ENCODE peak calls at places on chromosomes 1 and 21, in nine cellular contexts. One of them, this sample, is unnamed.

GRCh38 chr1:39255212-39255611 is 50.7 kb downstream of the MACF1 start:
- DNase-seq in PC-9: no peak
- DNase-seq in cardiac fibroblast: peak
- DNase-seq in astrocyte of the spinal cord: no peak
- DNase-seq in tibial nerve: no peak
- DNase-seq in DND-41: no peak
- DNase-seq in mucosa of descending colon: no peak
- DNase-seq in progenitor cell of endocrine pancreas: no peak
- DNase-seq in AG10803: peak
- DNase-seq in this sample: no peak

GRCh38 chr1:51569284-51570062 is 47.4 kb upstream of the OSBPL9 start:
- DNase-seq in AG10803: peak
- DNase-seq in cardiac fibroblast: peak
- DNase-seq in DND-41: peak
- DNase-seq in astrocyte of the spinal cord: peak
- DNase-seq in progenitor cell of endocrine pancreas: no peak
- DNase-seq in PC-9: peak
- DNase-seq in tibial nerve: no peak
- DNase-seq in mucosa of descending colon: no peak
- DNase-seq in this sample: no peak

GRCh38 chr1:44819257-44819593 is 10.9 kb downstream of the BTBD19 start:
- DNase-seq in astrocyte of the spinal cord: no peak
- DNase-seq in tibial nerve: peak
- DNase-seq in progenitor cell of endocrine pancreas: no peak
- DNase-seq in cardiac fibroblast: no peak
- DNase-seq in AG10803: no peak
- DNase-seq in DND-41: no peak
- DNase-seq in PC-9: no peak
- DNase-seq in mucosa of descending colon: no peak
- DNase-seq in this sample: no peak

GRCh38 chr1:205188132-205188531 is 23.4 kb downstream of the DSTYK start:
- DNase-seq in cardiac fibroblast: peak
- DNase-seq in DND-41: no peak
- DNase-seq in tibial nerve: no peak
- DNase-seq in mucosa of descending colon: no peak
- DNase-seq in progenitor cell of endocrine pancreas: no peak
- DNase-seq in PC-9: no peak
- DNase-seq in AG10803: no peak
- DNase-seq in astrocyte of the spinal cord: no peak
- DNase-seq in this sample: no peak

GRCh38 chr1:11151854-11152612 is 37.1 kb upstream of the ANGPTL7 start:
- DNase-seq in DND-41: no peak
- DNase-seq in PC-9: no peak
- DNase-seq in cardiac fibroblast: no peak
- DNase-seq in AG10803: no peak
- DNase-seq in mucosa of descending colon: no peak
- DNase-seq in astrocyte of the spinal cord: peak
- DNase-seq in progenitor cell of endocrine pancreas: no peak
- DNase-seq in tibial nerve: no peak
- DNase-seq in this sample: no peak

GRCh38 chr1:240888039-240888786 is 276.3 kb upstream of the GREM2 start:
- DNase-seq in cardiac fibroblast: no peak
- DNase-seq in AG10803: no peak
- DNase-seq in astrocyte of the spinal cord: peak
- DNase-seq in DND-41: peak
- DNase-seq in tibial nerve: no peak
- DNase-seq in PC-9: peak
- DNase-seq in progenitor cell of endocrine pancreas: peak
- DNase-seq in mucosa of descending colon: peak
- DNase-seq in this sample: peak

GRCh38 chr1:26289158-26290059 is 9.5 kb downstream of the SH3BGRL3 start:
- DNase-seq in tibial nerve: no peak
- DNase-seq in DND-41: peak
- DNase-seq in AG10803: no peak
- DNase-seq in PC-9: no peak
- DNase-seq in mucosa of descending colon: no peak
- DNase-seq in cardiac fibroblast: no peak
- DNase-seq in astrocyte of the spinal cord: no peak
- DNase-seq in progenitor cell of endocrine pancreas: no peak
- DNase-seq in this sample: no peak

GRCh38 chr1:7388488-7389185 is 382.5 kb upstream of the VAMP3 start:
- DNase-seq in PC-9: no peak
- DNase-seq in astrocyte of the spinal cord: peak
- DNase-seq in cardiac fibroblast: peak
- DNase-seq in progenitor cell of endocrine pancreas: peak
- DNase-seq in tibial nerve: no peak
- DNase-seq in mucosa of descending colon: no peak
- DNase-seq in DND-41: no peak
- DNase-seq in AG10803: peak
- DNase-seq in this sample: no peak

GRCh38 chr1:221961532-221962292 is 219.8 kb upstream of the DUSP10 start:
- DNase-seq in PC-9: peak
- DNase-seq in DND-41: peak
- DNase-seq in cardiac fibroblast: peak
- DNase-seq in astrocyte of the spinal cord: peak
- DNase-seq in mucosa of descending colon: no peak
- DNase-seq in tibial nerve: no peak
- DNase-seq in progenitor cell of endocrine pancreas: no peak
- DNase-seq in AG10803: peak
- DNase-seq in this sample: no peak

GRCh38 chr1:156176610-156177210 is 17.2 kb upstream of the SLC25A44 start:
- DNase-seq in PC-9: no peak
- DNase-seq in progenitor cell of endocrine pancreas: no peak
- DNase-seq in AG10803: no peak
- DNase-seq in DND-41: no peak
- DNase-seq in astrocyte of the spinal cord: no peak
- DNase-seq in tibial nerve: no peak
- DNase-seq in cardiac fibroblast: no peak
- DNase-seq in mucosa of descending colon: no peak
- DNase-seq in this sample: no peak

GRCh38 chr1:244010191-244010590 is 40.9 kb upstream of the ZBTB18 start:
- DNase-seq in progenitor cell of endocrine pancreas: no peak
- DNase-seq in AG10803: no peak
- DNase-seq in cardiac fibroblast: no peak
- DNase-seq in astrocyte of the spinal cord: peak
- DNase-seq in tibial nerve: no peak
- DNase-seq in mucosa of descending colon: no peak
- DNase-seq in PC-9: peak
- DNase-seq in DND-41: no peak
- DNase-seq in this sample: no peak
- TF ChIP-seq CTCF in progenitor cell of endocrine pancreas: peak
- TF ChIP-seq CTCF in AG10803: no peak
- TF ChIP-seq CTCF in cardiac fibroblast: no peak
- TF ChIP-seq CTCF in astrocyte of the spinal cord: no peak
- TF ChIP-seq CTCF in tibial nerve: no peak
- TF ChIP-seq CTCF in mucosa of descending colon: no peak
- TF ChIP-seq CTCF in PC-9: peak
- TF ChIP-seq CTCF in DND-41: peak
- TF ChIP-seq CTCF in this sample: no peak

GRCh38 chr1:64884261-64885040 is 81.9 kb downstream of the JAK1 start:
- DNase-seq in cardiac fibroblast: peak
- DNase-seq in tibial nerve: no peak
- DNase-seq in astrocyte of the spinal cord: peak
- DNase-seq in progenitor cell of endocrine pancreas: no peak
- DNase-seq in AG10803: no peak
- DNase-seq in PC-9: no peak
- DNase-seq in DND-41: no peak
- DNase-seq in mucosa of descending colon: no peak
- DNase-seq in this sample: no peak
- TF ChIP-seq CTCF in cardiac fibroblast: no peak
- TF ChIP-seq CTCF in tibial nerve: no peak
- TF ChIP-seq CTCF in astrocyte of the spinal cord: no peak
- TF ChIP-seq CTCF in progenitor cell of endocrine pancreas: no peak
- TF ChIP-seq CTCF in AG10803: no peak
- TF ChIP-seq CTCF in PC-9: no peak
- TF ChIP-seq CTCF in DND-41: no peak
- TF ChIP-seq CTCF in mucosa of descending colon: no peak
- TF ChIP-seq CTCF in this sample: no peak

DNA sequence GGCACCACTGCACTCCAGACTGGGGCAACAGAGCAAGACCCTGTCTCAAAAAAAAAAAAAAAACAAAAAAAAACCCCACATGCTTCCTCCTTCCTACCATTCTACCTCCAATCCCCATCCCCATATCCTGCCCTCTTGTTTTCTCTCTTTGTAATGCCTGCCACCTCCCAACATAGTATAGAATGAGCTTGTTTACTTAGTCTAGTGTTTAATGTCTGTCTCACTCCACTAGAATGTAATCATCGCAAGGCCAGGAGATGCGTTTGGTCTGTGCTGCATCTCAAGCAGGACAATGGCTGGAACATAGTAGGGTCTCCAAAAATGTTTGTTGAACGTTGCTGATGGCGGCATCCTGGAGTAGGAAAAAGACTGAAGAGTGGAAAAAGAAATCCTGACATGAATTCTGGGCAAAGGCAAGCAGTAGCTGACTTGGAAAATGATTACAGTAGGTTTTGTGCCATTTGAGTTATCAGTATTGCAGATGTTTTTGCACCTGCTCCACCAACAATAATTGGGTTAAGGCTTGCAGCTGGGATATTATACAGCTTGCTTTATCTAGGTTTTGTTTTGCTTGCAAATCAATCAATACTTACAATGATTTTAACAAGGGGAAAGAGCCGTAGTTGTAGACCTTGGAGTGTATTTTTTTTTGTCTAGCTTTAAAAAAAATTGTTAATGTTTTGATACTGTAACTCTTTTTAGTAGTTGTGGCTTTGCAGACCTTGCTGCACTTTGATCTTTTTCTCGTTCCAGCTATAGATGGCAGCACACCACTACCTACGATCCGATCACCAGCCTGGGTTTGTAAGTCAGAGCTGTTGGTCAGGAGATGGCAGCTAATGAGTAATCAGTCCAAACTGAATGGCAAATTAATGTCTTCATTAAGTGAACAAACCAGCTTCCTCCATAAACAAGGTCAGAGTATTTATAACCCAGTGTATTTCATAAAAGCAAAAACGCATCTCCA is 62.4 kb downstream of the BACH1 start:
- DNase-seq in progenitor cell of endocrine pancreas: no peak
- DNase-seq in mucosa of descending colon: no peak
- DNase-seq in DND-41: no peak
- DNase-seq in PC-9: no peak
- DNase-seq in astrocyte of the spinal cord: no peak
- DNase-seq in tibial nerve: no peak
- DNase-seq in AG10803: no peak
- DNase-seq in cardiac fibroblast: no peak
- DNase-seq in this sample: no peak
- TF ChIP-seq CTCF in progenitor cell of endocrine pancreas: peak
- TF ChIP-seq CTCF in mucosa of descending colon: no peak
- TF ChIP-seq CTCF in DND-41: peak
- TF ChIP-seq CTCF in PC-9: no peak
- TF ChIP-seq CTCF in astrocyte of the spinal cord: no peak
- TF ChIP-seq CTCF in tibial nerve: no peak
- TF ChIP-seq CTCF in AG10803: no peak
- TF ChIP-seq CTCF in cardiac fibroblast: no peak
- TF ChIP-seq CTCF in this sample: peak

GRCh38 chr1:181485276-181486097 is 2.2 kb downstream of the CACNA1E start:
- DNase-seq in tibial nerve: no peak
- DNase-seq in astrocyte of the spinal cord: no peak
- DNase-seq in mucosa of descending colon: peak
- DNase-seq in progenitor cell of endocrine pancreas: peak
- DNase-seq in PC-9: no peak
- DNase-seq in AG10803: no peak
- DNase-seq in cardiac fibroblast: no peak
- DNase-seq in DND-41: peak
- DNase-seq in this sample: peak
- TF ChIP-seq CTCF in tibial nerve: no peak
- TF ChIP-seq CTCF in astrocyte of the spinal cord: no peak
- TF ChIP-seq CTCF in mucosa of descending colon: no peak
- TF ChIP-seq CTCF in progenitor cell of endocrine pancreas: no peak
- TF ChIP-seq CTCF in PC-9: no peak
- TF ChIP-seq CTCF in AG10803: no peak
- TF ChIP-seq CTCF in cardiac fibroblast: no peak
- TF ChIP-seq CTCF in DND-41: no peak
- TF ChIP-seq CTCF in this sample: no peak

GRCh38 chr1:226666164-226666506 is 72.9 kb downstream of the ITPKB start:
- DNase-seq in mucosa of descending colon: no peak
- DNase-seq in DND-41: no peak
- DNase-seq in tibial nerve: no peak
- DNase-seq in PC-9: no peak
- DNase-seq in progenitor cell of endocrine pancreas: no peak
- DNase-seq in cardiac fibroblast: no peak
- DNase-seq in astrocyte of the spinal cord: no peak
- DNase-seq in AG10803: no peak
- DNase-seq in this sample: no peak

GRCh38 chr1:226664413-226665101 is 74.5 kb downstream of the ITPKB start:
- DNase-seq in AG10803: peak
- DNase-seq in DND-41: no peak
- DNase-seq in progenitor cell of endocrine pancreas: no peak
- DNase-seq in PC-9: no peak
- DNase-seq in cardiac fibroblast: peak
- DNase-seq in tibial nerve: peak
- DNase-seq in mucosa of descending colon: peak
- DNase-seq in astrocyte of the spinal cord: peak
- DNase-seq in this sample: no peak

GRCh38 chr1:226668173-226668560 is 70.9 kb downstream of the ITPKB start:
- DNase-seq in DND-41: no peak
- DNase-seq in cardiac fibroblast: no peak
- DNase-seq in AG10803: no peak
- DNase-seq in astrocyte of the spinal cord: no peak
- DNase-seq in PC-9: no peak
- DNase-seq in tibial nerve: no peak
- DNase-seq in mucosa of descending colon: no peak
- DNase-seq in progenitor cell of endocrine pancreas: no peak
- DNase-seq in this sample: no peak

GRCh38 chr1:226665505-226666163 is 73.4 kb downstream of the ITPKB start:
- DNase-seq in tibial nerve: no peak
- DNase-seq in astrocyte of the spinal cord: no peak
- DNase-seq in AG10803: no peak
- DNase-seq in mucosa of descending colon: no peak
- DNase-seq in PC-9: no peak
- DNase-seq in DND-41: no peak
- DNase-seq in cardiac fibroblast: no peak
- DNase-seq in progenitor cell of endocrine pancreas: no peak
- DNase-seq in this sample: no peak

GRCh38 chr1:226666714-226667113 is 72.4 kb downstream of the ITPKB start:
- DNase-seq in PC-9: no peak
- DNase-seq in DND-41: no peak
- DNase-seq in cardiac fibroblast: no peak
- DNase-seq in mucosa of descending colon: no peak
- DNase-seq in astrocyte of the spinal cord: no peak
- DNase-seq in progenitor cell of endocrine pancreas: no peak
- DNase-seq in tibial nerve: no peak
- DNase-seq in AG10803: no peak
- DNase-seq in this sample: no peak
- TF ChIP-seq CTCF in PC-9: no peak
- TF ChIP-seq CTCF in DND-41: no peak
- TF ChIP-seq CTCF in cardiac fibroblast: no peak
- TF ChIP-seq CTCF in mucosa of descending colon: no peak
- TF ChIP-seq CTCF in astrocyte of the spinal cord: no peak
- TF ChIP-seq CTCF in progenitor cell of endocrine pancreas: no peak
- TF ChIP-seq CTCF in tibial nerve: no peak
- TF ChIP-seq CTCF in AG10803: no peak
- TF ChIP-seq CTCF in this sample: no peak

GRCh38 chr21:39153373-39153772 is 29.9 kb downstream of the PSMG1 start:
- DNase-seq in DND-41: no peak
- DNase-seq in tibial nerve: no peak
- DNase-seq in PC-9: no peak
- DNase-seq in AG10803: no peak
- DNase-seq in cardiac fibroblast: peak
- DNase-seq in mucosa of descending colon: no peak
- DNase-seq in progenitor cell of endocrine pancreas: no peak
- DNase-seq in astrocyte of the spinal cord: no peak
- DNase-seq in this sample: no peak
- TF ChIP-seq CTCF in DND-41: peak
- TF ChIP-seq CTCF in tibial nerve: no peak
- TF ChIP-seq CTCF in PC-9: peak
- TF ChIP-seq CTCF in AG10803: peak
- TF ChIP-seq CTCF in cardiac fibroblast: peak
- TF ChIP-seq CTCF in mucosa of descending colon: no peak
- TF ChIP-seq CTCF in progenitor cell of endocrine pancreas: peak
- TF ChIP-seq CTCF in astrocyte of the spinal cord: peak
- TF ChIP-seq CTCF in this sample: peak